ENCODE peak calls at places on chromosomes 5 and 9, in nine cellular contexts. W, F, T, X, U, H, Y, C and I are unnamed samples.

GRCh38 chr9:107016383-107016782 is 153.4 kb downstream of the ZNF462 start:
- DNase-seq in W (no peak), F (no peak), T (no peak), X (no peak), U (no peak), H (no peak), Y (no peak), C (no peak), I (no peak)

GRCh38 chr9:89318123-89319014 is at the start of gene SECISBP2:
- DNase-seq in W (peak), F (peak), T (peak), X (peak), U (peak), H (peak), Y (peak), C (peak), I (peak)

GRCh38 chr9:93059097-93059959 is 827 bp downstream of the SUSD3 start:
- DNase-seq in W (no peak), F (no peak), T (no peak), X (no peak), U (no peak), H (no peak), Y (no peak), C (no peak), I (peak)

GRCh38 chr5:6732634-6733410 is 19.6 kb downstream of the TENT4A start:
- DNase-seq in W (no peak), F (no peak), T (no peak), X (no peak), U (no peak), H (no peak), Y (no peak), C (peak), I (peak)

GRCh38 chr9:128512820-128513219 is 8.3 kb downstream of the GLE1 start:
- DNase-seq in W (no peak), F (no peak), T (no peak), X (no peak), U (no peak), H (no peak), Y (no peak), C (no peak), I (no peak)

GRCh38 chr9:137455361-137455991 is 3.7 kb downstream of the NSMF start:
- DNase-seq in W (no peak), F (no peak), T (no peak), X (no peak), U (no peak), H (no peak), Y (no peak), C (no peak), I (peak)

GRCh38 chr9:21750021-21750735 is 52.3 kb upstream of the MTAP start:
- DNase-seq in W (no peak), F (no peak), T (no peak), X (no peak), U (no peak), H (no peak), Y (no peak), C (peak), I (no peak)

GRCh38 chr5:74296685-74297084 is 343.8 kb downstream of the ENC1 start:
- DNase-seq in W (no peak), F (no peak), T (no peak), X (no peak), U (no peak), H (no peak), Y (no peak), C (peak), I (no peak)

GRCh38 chr5:139677404-139678282 is 29.5 kb downstream of the CXXC5 start:
- DNase-seq in W (no peak), F (no peak), T (no peak), X (no peak), U (no peak), H (no peak), Y (no peak), C (no peak), I (no peak)

GRCh38 chr5:71907001-71907564 is 188.0 kb downstream of the CARTPT start:
- DNase-seq in W (no peak), F (no peak), T (no peak), X (no peak), U (no peak), H (no peak), Y (no peak), C (no peak), I (no peak)

GRCh38 chr9:128169492-128169891 is 9.4 kb downstream of the BBLN start:
- DNase-seq in W (no peak), F (no peak), T (no peak), X (peak), U (no peak), H (no peak), Y (no peak), C (no peak), I (no peak)

GRCh38 chr9:88478236-88478635 is 56.7 kb upstream of the NXNL2 start:
- DNase-seq in W (no peak), F (no peak), T (no peak), X (no peak), U (no peak), H (no peak), Y (no peak), C (no peak), I (no peak)